ENCODE peak calls at places on chromosomes 2 and 18, in five cellular contexts. Z, L, R, G and J are unnamed samples.
A peak's percentile ranks its signal among the peaks of the same experiment; 100 is the strongest.

GRCh38 chr2:179180242-179180641 is 84.4 kb downstream of the SESTD1 start:
- DNase-seq in Z (no peak), L (no peak), R (no peak), G (no peak), J (no peak)

GRCh38 chr2:223641062-223641461 is 38.9 kb upstream of the SCG2 start:
- DNase-seq in Z (no peak), L (peak; percentile 72), R (no peak), G (no peak), J (peak; percentile 15)

GRCh38 chr18:33577688-33578370 is at the start of gene ASXL3:
- DNase-seq in Z (peak; percentile 82), L (peak; percentile 40), R (peak; percentile 78), G (no peak), J (no peak)

GRCh38 chr18:76581261-76581660 is 86.2 kb upstream of the ZNF516 start:
- DNase-seq in Z (no peak), L (no peak), R (no peak), G (no peak), J (no peak)

GRCh38 chr2:43305006-43305405 is 78.6 kb upstream of the ZFP36L2 start:
- DNase-seq in Z (no peak), L (no peak), R (no peak), G (no peak), J (no peak)

GRCh38 chr2:85433511-85434089 is 15.1 kb downstream of the SH2D6 start:
- DNase-seq in Z (no peak), L (no peak), R (peak; percentile 89), G (no peak), J (peak; percentile 68)

GRCh38 chr2:145597011-145597410 is 1077.1 kb upstream of the ZEB2 start:
- DNase-seq in Z (no peak), L (no peak), R (no peak), G (no peak), J (no peak)

GRCh38 chr18:69574401-69574800 is 173.7 kb downstream of the DOK6 start:
- DNase-seq in Z (no peak), L (no peak), R (no peak), G (no peak), J (no peak)

GRCh38 chr2:231360401-231360800 is 35.1 kb upstream of the B3GNT7 start:
- DNase-seq in Z (no peak), L (no peak), R (no peak), G (no peak), J (no peak)